ENCODE peak calls at places on chromosome 7, in four cellular contexts. S is Peyer's patch, K is HT1080, U is amniotic stem cell. T is an unnamed sample.

GRCh38 chr7:93828260-93828659 is 62.3 kb downstream of the TFPI2 start:
- DNase-seq in K (no peak), S (no peak), U (no peak), T (no peak)

GRCh38 chr7:47402941-47403340 is 179.0 kb downstream of the TNS3 start:
- DNase-seq in K (no peak), S (no peak), U (no peak), T (no peak)

GRCh38 chr7:48180981-48181380 is 9.7 kb downstream of the ABCA13 start:
- DNase-seq in U (no peak), S (no peak), K (no peak), T (peak)

GRCh38 chr7:140028311-140028710 is 34.4 kb downstream of the PARP12 start:
- DNase-seq in U (no peak), K (no peak), S (peak), T (no peak)

GRCh38 chr7:28132959-28133745 is 47.4 kb downstream of the JAZF1 start:
- DNase-seq in S (no peak), U (no peak), K (peak), T (no peak)

GRCh38 chr7:95996174-95996573 is 223.8 kb downstream of the DYNC1I1 start:
- DNase-seq in K (peak), S (no peak), U (no peak), T (peak)

GRCh38 chr7:92731327-92732063 is 104.9 kb downstream of the CDK6 start:
- DNase-seq in K (peak), S (no peak), U (no peak), T (peak)

GRCh38 chr7:90530263-90530662 is 60.8 kb downstream of the PTTG1IP2 start:
- DNase-seq in U (no peak), K (peak), S (no peak), T (peak)

GRCh38 chr7:36951257-36951697 is 227.0 kb upstream of the AOAH start:
- DNase-seq in K (no peak), S (peak), U (no peak), T (no peak)

GRCh38 chr7:106788637-106789036 is 76.4 kb upstream of the PIK3CG start:
- DNase-seq in S (no peak), U (no peak), K (no peak), T (no peak)

GRCh38 chr7:82410461-82410860 is 33.1 kb downstream of the CACNA2D1 start:
- DNase-seq in K (no peak), U (no peak), S (no peak), T (no peak)

T was measured in LHCN-M2.